ENCODE peak calls at places on chromosomes 3 and 15, in nine cellular contexts. Z is T-helper 17 cell; K is stimulated activated naive CD8-positive, alpha-beta T cell treated with anti-CD3 and anti-CD28 coated beads, Interleukin-15, Interleukin-2, amounts not matched to agents 100 U/mL and 50 U/mL, for 24 hours; T is activated T-helper 9 cell treated with anti-CD3 and anti-CD28 coated beads, Interleukin-2, amount 50 U/mL, for 16 hours; Y is activated CD4-positive, CD25-positive, alpha-beta regulatory T cell treated with anti-CD3 and anti-CD28 coated beads, Interleukin-2, amount 50 U/mL, for 72 hours; Q is COR-L47; N is fibroblast of the aortic adventitia; G is foreskin fibroblast; C is GOT3. S is an unnamed sample.

GRCh38 chr3:14138109-14138877 is 13.4 kb downstream of the TMEM43 start:
- DNase-seq in N (no peak), K (no peak), Q (no peak), G (no peak), Y (no peak), T (no peak), C (no peak), Z (no peak), S (no peak)

GRCh38 chr3:114519415-114519814 is 225.6 kb downstream of the TIGIT start:
- DNase-seq in G (peak), N (peak), Q (no peak), K (no peak), Y (no peak), C (no peak), T (no peak), Z (no peak), S (no peak)

GRCh38 chr15:36106640-36107335 is 472.6 kb upstream of the CDIN1 start:
- DNase-seq in K (no peak), N (no peak), T (no peak), Z (no peak), C (no peak), Y (no peak), Q (no peak), G (peak), S (no peak)

GRCh38 chr3:13706886-13707285 is 158.0 kb downstream of the FBLN2 start:
- DNase-seq in N (no peak), K (no peak), G (no peak), C (no peak), Y (peak), Q (no peak), Z (no peak), T (no peak), S (no peak)

GRCh38 chr15:74787251-74788041 is 5.6 kb downstream of the CSK start:
- DNase-seq in N (peak), K (peak), Z (peak), Y (peak), G (peak), C (no peak), T (peak), Q (no peak), S (peak)

GRCh38 chr15:90002428-90002844 is 1.3 kb downstream of the ZNF710 start:
- DNase-seq in Z (peak), C (no peak), Q (peak), Y (peak), G (peak), T (no peak), N (peak), K (peak), S (peak)

GRCh38 chr3:151726016-151726415 is 7.7 kb upstream of the AADACL2 start:
- DNase-seq in Z (no peak), Y (no peak), G (no peak), K (no peak), Q (no peak), T (no peak), C (no peak), N (peak), S (no peak)

GRCh38 chr15:78415284-78415683 is 22.7 kb upstream of the IREB2 start:
- DNase-seq in Q (peak), K (no peak), T (no peak), N (peak), G (peak), C (no peak), Y (no peak), Z (no peak), S (no peak)

GRCh38 chr3:42600958-42601675 is 631 bp downstream of the NKTR start:
- DNase-seq in G (peak), T (no peak), Y (no peak), Z (peak), Q (no peak), N (peak), K (peak), C (peak), S (peak)

GRCh38 chr15:41286665-41287333 is 45.6 kb downstream of the OIP5 start:
- DNase-seq in G (peak), Z (no peak), K (no peak), C (no peak), N (peak), T (no peak), Y (no peak), Q (no peak), S (no peak)

GRCh38 chr3:62372621-62373041 is 719 bp downstream of the FEZF2 start:
- DNase-seq in G (peak), Z (no peak), Q (no peak), C (no peak), Y (no peak), T (no peak), K (no peak), N (no peak), S (no peak)

GRCh38 chr15:89820651-89821611 is 6.3 kb upstream of the ANPEP start:
- DNase-seq in Z (no peak), N (peak), Y (no peak), T (no peak), K (no peak), C (no peak), G (peak), Q (no peak), S (no peak)

GRCh38 chr15:90871097-90871715 is 2.8 kb downstream of the FURIN start:
- DNase-seq in Z (no peak), N (no peak), Q (no peak), G (peak), T (no peak), C (no peak), K (no peak), Y (peak), S (peak)

GRCh38 chr15:92650966-92651365 is 4.6 kb downstream of the FAM174B start:
- DNase-seq in C (no peak), Q (no peak), Y (no peak), T (no peak), N (no peak), K (no peak), Z (no peak), G (no peak), S (no peak)

GRCh38 chr3:102174312-102174712 is 260.5 kb upstream of the ZPLD1 start:
- DNase-seq in Z (no peak), Q (no peak), K (no peak), N (peak), C (no peak), G (peak), Y (no peak), T (no peak), S (no peak)

GRCh38 chr3:194141415-194142155 is 5.6 kb downstream of the HES1 start:
- DNase-seq in Y (peak), K (peak), G (peak), Q (peak), Z (peak), T (peak), N (peak), C (peak), S (peak)

GRCh38 chr15:36079021-36079420 is 500.4 kb upstream of the CDIN1 start:
- DNase-seq in N (no peak), Q (no peak), T (no peak), Y (no peak), G (no peak), K (no peak), C (no peak), Z (no peak), S (no peak)

GRCh38 chr3:66525771-66526170 is 24.9 kb upstream of the LRIG1 start:
- DNase-seq in K (no peak), Y (no peak), Q (no peak), G (no peak), N (no peak), Z (no peak), C (no peak), T (no peak), S (no peak)

GRCh38 chr15:65512807-65513416 is 4.6 kb downstream of the DPP8 start:
- DNase-seq in Z (no peak), K (no peak), N (peak), C (no peak), Y (no peak), G (peak), Q (no peak), T (no peak), S (no peak)

GRCh38 chr3:172557515-172558220 is 34.4 kb upstream of the TNFSF10 start:
- DNase-seq in Q (no peak), C (no peak), G (peak), N (peak), Z (no peak), Y (no peak), T (no peak), K (no peak), S (peak)

GRCh38 chr3:40764722-40765121 is 240.0 kb downstream of the ZNF621 start:
- DNase-seq in N (no peak), K (no peak), Q (no peak), T (no peak), Z (no peak), Y (no peak), G (no peak), C (no peak), S (no peak)

GRCh38 chr15:85614059-85614458 is 180.7 kb downstream of the KLHL25 start:
- DNase-seq in Q (no peak), K (no peak), T (no peak), G (no peak), Y (no peak), C (no peak), N (peak), Z (no peak), S (no peak)

GRCh38 chr15:91562698-91563097 is 290.8 kb upstream of the SLCO3A1 start:
- DNase-seq in Q (no peak), T (no peak), Y (no peak), K (no peak), G (no peak), C (no peak), N (no peak), Z (no peak), S (no peak)

GRCh38 chr3:29453278-29453961 is 172.5 kb downstream of the RBMS3 start:
- DNase-seq in Y (no peak), C (no peak), G (no peak), Q (peak), N (peak), Z (no peak), K (no peak), T (no peak), S (no peak)

S was measured in activated CD4-positive, alpha-beta T cell treated with anti-CD3 and anti-CD28 coated beads for 36 hours.